ENCODE peak calls at places on chromosome 1, in five cellular contexts. One of them, this sample, is unnamed. For H3K27me3, the result is how much of the 10 kb centered on the place peaks cover.

GRCh38 chr1:157595356-157595755 is 2.5 kb downstream of the FCRL4 start:
- DNase-seq in tibial artery: no peak
- DNase-seq in CD8-positive, alpha-beta memory T cell: no peak
- DNase-seq in bronchial epithelial cell: no peak
- DNase-seq in small intestine: no peak
- DNase-seq in this sample: no peak

GRCh38 chr1:17671741-17672140 is 83.4 kb upstream of the ACTL8 start:
- DNase-seq in tibial artery: no peak
- DNase-seq in CD8-positive, alpha-beta memory T cell: no peak
- DNase-seq in bronchial epithelial cell: no peak
- DNase-seq in small intestine: no peak
- DNase-seq in this sample: no peak

GRCh38 chr1:70190180-70190579 is 15.2 kb downstream of the LRRC40 start:
- DNase-seq in tibial artery: no peak
- DNase-seq in CD8-positive, alpha-beta memory T cell: no peak
- DNase-seq in bronchial epithelial cell: no peak
- DNase-seq in small intestine: no peak
- DNase-seq in this sample: no peak

GRCh38 chr1:175188936-175189335 is 3.6 kb downstream of the KIAA0040 start:
- DNase-seq in tibial artery: no peak
- DNase-seq in CD8-positive, alpha-beta memory T cell: peak
- DNase-seq in bronchial epithelial cell: no peak
- DNase-seq in small intestine: peak
- DNase-seq in this sample: no peak

GRCh38 chr1:85463666-85464496 is 1.1 kb downstream of the DDAH1 start:
- DNase-seq in tibial artery: no peak
- DNase-seq in CD8-positive, alpha-beta memory T cell: no peak
- DNase-seq in bronchial epithelial cell: no peak
- DNase-seq in small intestine: peak
- DNase-seq in this sample: no peak

GRCh38 chr1:228938248-228938891 is 203.1 kb downstream of the RHOU start:
- DNase-seq in tibial artery: no peak
- DNase-seq in CD8-positive, alpha-beta memory T cell: no peak
- DNase-seq in bronchial epithelial cell: no peak
- DNase-seq in small intestine: peak
- DNase-seq in this sample: no peak

GRCh38 chr1:63322944-63323865 is 838 bp downstream of the FOXD3 start:
- DNase-seq in tibial artery: no peak
- DNase-seq in CD8-positive, alpha-beta memory T cell: peak
- DNase-seq in bronchial epithelial cell: no peak
- DNase-seq in small intestine: peak
- DNase-seq in this sample: no peak

GRCh38 chr1:44030606-44031050 is 634 bp downstream of the SLC6A9 start:
- DNase-seq in tibial artery: no peak
- DNase-seq in CD8-positive, alpha-beta memory T cell: no peak
- DNase-seq in bronchial epithelial cell: no peak
- DNase-seq in small intestine: no peak
- DNase-seq in this sample: peak

GRCh38 chr1:13597166-13597565 is 13.5 kb downstream of the PDPN start:
- DNase-seq in tibial artery: no peak
- DNase-seq in CD8-positive, alpha-beta memory T cell: no peak
- DNase-seq in bronchial epithelial cell: no peak
- DNase-seq in small intestine: no peak
- DNase-seq in this sample: no peak

GRCh38 chr1:219837274-219837993 is 90.9 kb downstream of the SLC30A10 start:
- DNase-seq in tibial artery: no peak
- DNase-seq in CD8-positive, alpha-beta memory T cell: no peak
- DNase-seq in bronchial epithelial cell: peak
- DNase-seq in small intestine: peak
- DNase-seq in this sample: no peak

GRCh38 chr1:181397841-181398240 is 85.5 kb upstream of the CACNA1E start:
- DNase-seq in tibial artery: no peak
- DNase-seq in CD8-positive, alpha-beta memory T cell: no peak
- DNase-seq in bronchial epithelial cell: no peak
- DNase-seq in small intestine: peak
- DNase-seq in this sample: no peak

GRCh38 chr1:152002960-152003359 is 9.3 kb upstream of the S100A10 start:
- DNase-seq in tibial artery: no peak
- DNase-seq in CD8-positive, alpha-beta memory T cell: no peak
- DNase-seq in bronchial epithelial cell: no peak
- DNase-seq in small intestine: no peak
- DNase-seq in this sample: no peak

DNA sequence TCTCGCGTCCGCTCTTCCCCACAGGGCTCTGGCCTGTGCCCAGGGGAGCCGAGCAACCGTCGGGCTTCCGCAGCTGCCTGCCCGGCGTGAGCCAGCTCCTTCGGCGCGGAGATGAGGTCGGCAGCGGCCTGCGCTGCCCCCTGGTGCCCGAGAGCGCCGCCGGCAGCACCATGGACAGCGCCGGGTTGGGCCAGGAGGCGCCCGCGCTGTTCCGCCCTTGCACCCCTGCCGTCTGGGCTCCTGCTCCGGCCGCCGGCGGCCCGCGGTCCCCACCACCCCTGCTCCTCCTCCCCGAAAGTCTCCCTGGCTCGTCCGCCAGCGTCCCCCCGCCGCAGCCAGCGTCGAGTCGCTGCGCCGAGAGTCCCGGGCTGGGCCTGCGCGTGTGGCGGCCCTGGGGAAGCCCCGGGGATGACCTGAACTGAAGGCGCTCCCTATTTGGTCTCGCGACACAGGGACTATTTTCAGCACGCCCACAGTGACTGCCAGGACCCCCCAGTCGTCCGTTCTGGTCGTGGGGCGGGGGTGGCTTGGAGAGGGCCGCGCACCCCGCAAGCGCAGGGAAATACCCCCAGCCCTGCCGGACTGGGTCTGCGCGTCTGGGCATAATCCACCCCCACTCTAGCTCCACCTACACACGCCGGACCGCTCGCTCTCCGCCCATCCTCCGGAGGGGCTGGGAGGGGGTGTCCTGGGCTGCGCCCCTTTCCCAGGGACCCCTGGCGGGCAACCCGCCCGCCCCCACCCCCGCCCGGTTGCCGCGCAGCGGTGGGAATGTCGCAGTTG is 1.3 kb downstream of the HES3 start:
- DNase-seq in tibial artery: peak
- DNase-seq in CD8-positive, alpha-beta memory T cell: peak
- DNase-seq in bronchial epithelial cell: peak
- DNase-seq in small intestine: peak
- DNase-seq in this sample: peak
- H3K27me3 ChIP-seq in tibial artery: half or more
- H3K27me3 ChIP-seq in CD8-positive, alpha-beta memory T cell: half or more
- H3K27me3 ChIP-seq in bronchial epithelial cell: under half
- H3K27me3 ChIP-seq in small intestine: under half
- H3K27me3 ChIP-seq in this sample: half or more

GRCh38 chr1:205285391-205286101 is 36.0 kb downstream of the NUAK2 start:
- DNase-seq in tibial artery: no peak
- DNase-seq in CD8-positive, alpha-beta memory T cell: peak
- DNase-seq in bronchial epithelial cell: no peak
- DNase-seq in small intestine: peak
- DNase-seq in this sample: no peak
- H3K4me3 ChIP-seq in tibial artery: no peak
- H3K4me3 ChIP-seq in CD8-positive, alpha-beta memory T cell: peak
- H3K4me3 ChIP-seq in bronchial epithelial cell: no peak
- H3K4me3 ChIP-seq in small intestine: no peak
- H3K4me3 ChIP-seq in this sample: no peak

GRCh38 chr1:7678491-7679158 is 92.5 kb upstream of the VAMP3 start:
- DNase-seq in tibial artery: no peak
- DNase-seq in CD8-positive, alpha-beta memory T cell: no peak
- DNase-seq in bronchial epithelial cell: no peak
- DNase-seq in small intestine: peak
- DNase-seq in this sample: no peak

GRCh38 chr1:7677815-7678214 is 93.3 kb upstream of the VAMP3 start:
- DNase-seq in tibial artery: no peak
- DNase-seq in CD8-positive, alpha-beta memory T cell: no peak
- DNase-seq in bronchial epithelial cell: no peak
- DNase-seq in small intestine: no peak
- DNase-seq in this sample: no peak

GRCh38 chr1:7675431-7676273 is 95.4 kb upstream of the VAMP3 start:
- DNase-seq in tibial artery: no peak
- DNase-seq in CD8-positive, alpha-beta memory T cell: no peak
- DNase-seq in bronchial epithelial cell: no peak
- DNase-seq in small intestine: no peak
- DNase-seq in this sample: no peak

GRCh38 chr1:7676274-7676945 is 94.7 kb upstream of the VAMP3 start:
- DNase-seq in tibial artery: no peak
- DNase-seq in CD8-positive, alpha-beta memory T cell: no peak
- DNase-seq in bronchial epithelial cell: no peak
- DNase-seq in small intestine: no peak
- DNase-seq in this sample: no peak

DNA sequence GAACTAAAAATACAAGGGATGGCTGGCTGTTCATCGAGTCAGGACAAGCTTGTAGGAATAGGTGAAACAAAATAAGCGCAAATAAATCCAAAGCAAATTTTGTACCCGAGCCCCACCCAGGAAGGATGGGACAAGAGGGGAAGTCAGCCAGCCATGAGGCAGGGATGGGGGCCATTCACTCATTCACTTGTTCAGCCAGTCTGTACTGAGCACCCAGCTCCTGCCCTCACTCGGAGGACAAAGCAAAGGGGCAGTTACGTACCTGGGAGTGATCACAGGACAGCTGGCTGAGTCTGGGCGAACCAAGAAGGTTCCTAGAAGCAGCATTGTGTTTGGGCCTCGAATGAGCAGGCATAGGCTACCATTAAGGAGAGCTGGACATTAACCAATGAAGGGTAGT is 94.0 kb upstream of the VAMP3 start:
- DNase-seq in tibial artery: no peak
- DNase-seq in CD8-positive, alpha-beta memory T cell: no peak
- DNase-seq in bronchial epithelial cell: no peak
- DNase-seq in small intestine: no peak
- DNase-seq in this sample: no peak
- H3K27me3 ChIP-seq in tibial artery: under half
- H3K27me3 ChIP-seq in CD8-positive, alpha-beta memory T cell: under half
- H3K27me3 ChIP-seq in bronchial epithelial cell: under half
- H3K27me3 ChIP-seq in small intestine: under half
- H3K27me3 ChIP-seq in this sample: under half

DNA sequence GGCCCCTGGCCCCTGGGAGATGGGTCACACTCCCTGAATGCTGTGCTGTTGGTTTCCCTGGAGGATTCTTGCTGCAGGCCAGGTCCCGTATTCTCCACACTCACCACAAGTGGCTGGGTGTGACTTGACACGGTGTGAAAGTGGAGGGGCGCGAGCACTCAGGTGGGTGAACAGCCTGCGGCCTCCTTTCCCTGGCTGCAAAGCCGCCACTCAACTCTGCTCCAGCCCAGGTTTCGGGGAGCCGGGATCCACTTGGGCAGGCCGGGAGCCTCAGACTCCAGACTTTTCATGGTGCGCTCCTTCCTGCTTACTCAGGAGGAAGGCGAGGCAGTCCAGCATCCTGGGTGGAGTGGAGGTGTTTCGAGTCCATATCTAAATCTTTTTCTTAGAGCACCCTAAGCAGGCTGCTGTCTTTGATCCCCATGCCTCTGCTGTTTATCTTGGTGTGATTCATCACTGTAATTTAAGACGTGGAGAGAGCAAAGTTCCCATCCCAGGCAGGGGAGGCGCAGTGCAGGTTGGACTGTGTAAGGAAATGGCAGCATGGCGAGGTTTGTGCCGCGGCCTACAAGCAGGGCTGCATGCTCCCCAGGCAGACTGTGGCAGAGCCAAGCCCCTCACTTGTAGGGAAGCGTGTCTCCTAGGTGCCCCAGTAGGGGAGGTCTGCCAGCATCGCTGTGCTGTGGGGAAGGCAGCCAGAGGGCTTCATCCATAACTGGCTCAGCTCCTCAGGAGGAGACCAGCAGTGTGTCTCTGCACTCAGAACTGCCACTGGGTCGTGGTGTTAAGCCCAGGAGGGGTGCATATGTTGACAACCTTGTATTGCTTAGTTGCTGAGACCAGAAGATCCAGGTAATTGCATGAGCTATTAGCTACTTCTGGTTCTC is 29.6 kb downstream of the VANGL1 start:
- DNase-seq in tibial artery: no peak
- DNase-seq in CD8-positive, alpha-beta memory T cell: no peak
- DNase-seq in bronchial epithelial cell: peak
- DNase-seq in small intestine: peak
- DNase-seq in this sample: no peak
- H3K4me3 ChIP-seq in tibial artery: no peak
- H3K4me3 ChIP-seq in CD8-positive, alpha-beta memory T cell: no peak
- H3K4me3 ChIP-seq in bronchial epithelial cell: no peak
- H3K4me3 ChIP-seq in small intestine: no peak
- H3K4me3 ChIP-seq in this sample: no peak

GRCh38 chr1:164953815-164954214 is 394.8 kb downstream of the PBX1 start:
- DNase-seq in tibial artery: no peak
- DNase-seq in CD8-positive, alpha-beta memory T cell: no peak
- DNase-seq in bronchial epithelial cell: no peak
- DNase-seq in small intestine: no peak
- DNase-seq in this sample: no peak

GRCh38 chr1:164949758-164950452 is 390.9 kb downstream of the PBX1 start:
- DNase-seq in tibial artery: no peak
- DNase-seq in CD8-positive, alpha-beta memory T cell: no peak
- DNase-seq in bronchial epithelial cell: no peak
- DNase-seq in small intestine: no peak
- DNase-seq in this sample: no peak

GRCh38 chr1:164950453-164951052 is 391.6 kb downstream of the PBX1 start:
- DNase-seq in tibial artery: no peak
- DNase-seq in CD8-positive, alpha-beta memory T cell: no peak
- DNase-seq in bronchial epithelial cell: peak
- DNase-seq in small intestine: no peak
- DNase-seq in this sample: no peak

GRCh38 chr1:164948101-164948500 is 389.1 kb downstream of the PBX1 start:
- DNase-seq in tibial artery: no peak
- DNase-seq in CD8-positive, alpha-beta memory T cell: no peak
- DNase-seq in bronchial epithelial cell: no peak
- DNase-seq in small intestine: no peak
- DNase-seq in this sample: no peak

DNA sequence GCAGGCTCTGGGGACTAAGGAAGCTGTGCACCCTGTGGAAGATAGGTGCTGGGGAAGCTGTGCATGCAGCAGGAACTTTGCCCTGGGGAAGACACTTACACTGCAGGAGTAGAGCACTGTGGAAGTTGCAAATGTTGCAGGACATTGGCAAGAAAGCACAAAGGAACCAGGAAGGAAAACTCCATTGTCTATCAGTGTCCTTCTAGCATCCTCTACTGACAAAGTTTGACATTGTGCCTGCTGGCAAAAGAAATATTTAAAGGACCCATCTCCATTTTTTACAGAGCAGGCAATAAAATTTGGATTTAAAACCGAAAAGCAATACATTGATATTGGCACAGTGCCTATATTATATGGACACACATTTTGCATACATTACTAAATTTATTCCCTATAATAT is 394.1 kb downstream of the PBX1 start:
- DNase-seq in tibial artery: no peak
- DNase-seq in CD8-positive, alpha-beta memory T cell: no peak
- DNase-seq in bronchial epithelial cell: no peak
- DNase-seq in small intestine: no peak
- DNase-seq in this sample: no peak
- H3K27me3 ChIP-seq in tibial artery: under half
- H3K27me3 ChIP-seq in CD8-positive, alpha-beta memory T cell: under half
- H3K27me3 ChIP-seq in bronchial epithelial cell: under half
- H3K27me3 ChIP-seq in small intestine: under half
- H3K27me3 ChIP-seq in this sample: under half